ENCODE peak calls at places on chromosomes 16 and 17, in five cellular contexts. J is A549, U is dorsolateral prefrontal cortex, K is neural crest cell, G is type B pancreatic cell. L is an unnamed sample.

GRCh38 chr16:17027488-17028129 is 443.2 kb downstream of the XYLT1 start:
- DNase-seq in K (no peak), U (no peak), G (no peak), J (no peak), L (no peak)

GRCh38 chr16:53415504-53415903 is 18.8 kb upstream of the RBL2 start:
- DNase-seq in G (no peak), U (no peak), K (no peak), J (no peak), L (no peak)

GRCh38 chr17:80861892-80862291 is 129.7 kb upstream of the CHMP6 start:
- DNase-seq in J (peak), U (peak), G (no peak), K (peak), L (no peak)

GRCh38 chr17:81494984-81495383 is 17.6 kb downstream of the ACTG1 start:
- DNase-seq in J (no peak), G (no peak), K (no peak), U (no peak), L (no peak)

GRCh38 chr16:47734987-47735594 is 274.0 kb downstream of the PHKB start:
- DNase-seq in G (no peak), U (no peak), K (no peak), J (no peak), L (no peak)

GRCh38 chr16:9836118-9836736 is 346.0 kb downstream of the GRIN2A start:
- DNase-seq in G (no peak), U (no peak), K (peak), J (no peak), L (no peak)

GRCh38 chr17:17911003-17911613 is 61.1 kb downstream of the TOM1L2 start:
- DNase-seq in J (no peak), U (peak), K (peak), G (no peak), L (no peak)

GRCh38 chr16:9050102-9050830 is 41.2 kb upstream of the HAPSTR1 start:
- DNase-seq in G (no peak), K (peak), J (no peak), U (no peak), L (no peak)

GRCh38 chr17:28946239-28946638 is 5.1 kb downstream of the PHF12 start:
- DNase-seq in J (no peak), G (no peak), K (no peak), U (no peak), L (no peak)

GRCh38 chr16:3467920-3468319 is 24.4 kb downstream of the NAA60 start:
- DNase-seq in K (no peak), G (no peak), J (no peak), U (no peak), L (no peak)

GRCh38 chr16:5460701-5461100 is 363.1 kb upstream of the EEF2KMT start:
- DNase-seq in K (no peak), G (no peak), J (no peak), U (no peak), L (no peak)

GRCh38 chr16:75229172-75230031 is 10.6 kb downstream of the CTRB1 start:
- DNase-seq in K (no peak), G (peak), U (no peak), J (no peak), L (no peak)

GRCh38 chr16:27766166-27766925 is 216.4 kb downstream of the KATNIP start:
- DNase-seq in J (no peak), U (no peak), G (no peak), K (no peak), L (no peak)

GRCh38 chr17:14372905-14373559 is 72.2 kb downstream of the HS3ST3B1 start:
- DNase-seq in U (no peak), K (peak), G (no peak), J (no peak), L (no peak)

GRCh38 chr17:49624896-49625295 is 49.2 kb downstream of the NXPH3 start:
- DNase-seq in G (no peak), U (no peak), J (no peak), K (no peak), L (no peak)

GRCh38 chr17:37790153-37790552 is 45.3 kb upstream of the HNF1B start:
- DNase-seq in K (no peak), G (no peak), U (no peak), J (no peak), L (no peak)

GRCh38 chr16:10599626-10600025 is 19.2 kb upstream of the EMP2 start:
- DNase-seq in J (no peak), G (no peak), U (no peak), K (no peak), L (no peak)

GRCh38 chr16:28202147-28202746 is 9.5 kb downstream of the XPO6 start:
- DNase-seq in U (no peak), G (no peak), J (no peak), K (no peak), L (no peak)

GRCh38 chr17:28747046-28747691 is 3.4 kb downstream of the TRAF4 start:
- DNase-seq in J (no peak), U (no peak), K (no peak), G (no peak), L (no peak)

GRCh38 chr16:89655062-89655643 is 2.4 kb downstream of the CHMP1A start:
- DNase-seq in G (no peak), K (no peak), U (no peak), J (no peak), L (no peak)

GRCh38 chr16:552171-552570 is 8.0 kb upstream of the PRR35 start:
- DNase-seq in G (no peak), U (no peak), J (no peak), K (no peak), L (no peak)

GRCh38 chr17:71460943-71461342 is 659.9 kb upstream of the SOX9 start:
- DNase-seq in G (no peak), J (no peak), U (peak), K (peak), L (no peak)

GRCh38 chr17:7219812-7220592 is at the start of the genes ACADVL and DLG4:
- DNase-seq in K (peak), U (peak), J (peak), G (peak), L (peak)

GRCh38 chr17:67400193-67400592 is 23.1 kb downstream of the PITPNC1 start:
- DNase-seq in U (no peak), G (no peak), J (no peak), K (no peak), L (no peak)

GRCh38 chr17:2336215-2337151 is at the start of gene TSR1:
- DNase-seq in U (peak), J (peak), K (peak), G (peak), L (peak)

GRCh38 chr17:77107506-77108433 is 33.0 kb upstream of the SEC14L1 start:
- DNase-seq in J (no peak), K (no peak), U (no peak), G (no peak), L (no peak)

GRCh38 chr17:50314456-50315011 is 31.4 kb upstream of the XYLT2 start:
- DNase-seq in K (no peak), G (no peak), J (no peak), U (no peak), L (no peak)

GRCh38 chr16:54938351-54939346 is 8.0 kb downstream of the IRX5 start:
- DNase-seq in G (no peak), J (no peak), U (no peak), K (peak), L (no peak)

GRCh38 chr16:54936086-54936978 is 5.7 kb downstream of the IRX5 start:
- DNase-seq in K (peak), U (no peak), G (no peak), J (no peak), L (no peak)

GRCh38 chr16:54937673-54938350 is 7.1 kb downstream of the IRX5 start:
- DNase-seq in J (no peak), K (peak), U (no peak), G (no peak), L (no peak)

GRCh38 chr16:54935411-54936085 is 4.9 kb downstream of the IRX5 start:
- DNase-seq in K (no peak), U (no peak), G (no peak), J (no peak), L (no peak)

GRCh38 chr16:54936979-54937672 is 6.5 kb downstream of the IRX5 start:
- DNase-seq in J (peak), K (peak), G (peak), U (no peak), L (no peak)
- TF ChIP-seq CTCF in J (peak), K (peak), G (peak), U (peak), L (no peak)

GRCh38 chr16:50266337-50267091 is at the start of gene ADCY7:
- DNase-seq in G (no peak), K (no peak), U (no peak), J (no peak), L (no peak)

GRCh38 chr16:50263940-50264929 is 2.1 kb upstream of the ADCY7 start:
- DNase-seq in U (no peak), K (no peak), J (no peak), G (no peak), L (no peak)

GRCh38 chr16:50265716-50266336 is 525 bp upstream of the ADCY7 start:
- DNase-seq in K (no peak), J (no peak), G (no peak), U (no peak), L (no peak)

GRCh38 chr16:50267151-50267631 is 840 bp downstream of the ADCY7 start:
- DNase-seq in K (no peak), U (no peak), J (no peak), G (no peak), L (no peak)

GRCh38 chr16:50265260-50265659 is 1.1 kb upstream of the ADCY7 start:
- DNase-seq in K (no peak), G (no peak), J (no peak), U (no peak), L (peak)
- TF ChIP-seq CTCF in K (peak), G (no peak), J (no peak), U (no peak), L (no peak)

GRCh38 chr17:68613739-68614298 is 12.7 kb upstream of the FAM20A start:
- DNase-seq in J (peak), G (no peak), K (peak), U (no peak), L (no peak)
- TF ChIP-seq CTCF in J (peak), G (peak), K (peak), U (peak), L (peak)

DNA sequence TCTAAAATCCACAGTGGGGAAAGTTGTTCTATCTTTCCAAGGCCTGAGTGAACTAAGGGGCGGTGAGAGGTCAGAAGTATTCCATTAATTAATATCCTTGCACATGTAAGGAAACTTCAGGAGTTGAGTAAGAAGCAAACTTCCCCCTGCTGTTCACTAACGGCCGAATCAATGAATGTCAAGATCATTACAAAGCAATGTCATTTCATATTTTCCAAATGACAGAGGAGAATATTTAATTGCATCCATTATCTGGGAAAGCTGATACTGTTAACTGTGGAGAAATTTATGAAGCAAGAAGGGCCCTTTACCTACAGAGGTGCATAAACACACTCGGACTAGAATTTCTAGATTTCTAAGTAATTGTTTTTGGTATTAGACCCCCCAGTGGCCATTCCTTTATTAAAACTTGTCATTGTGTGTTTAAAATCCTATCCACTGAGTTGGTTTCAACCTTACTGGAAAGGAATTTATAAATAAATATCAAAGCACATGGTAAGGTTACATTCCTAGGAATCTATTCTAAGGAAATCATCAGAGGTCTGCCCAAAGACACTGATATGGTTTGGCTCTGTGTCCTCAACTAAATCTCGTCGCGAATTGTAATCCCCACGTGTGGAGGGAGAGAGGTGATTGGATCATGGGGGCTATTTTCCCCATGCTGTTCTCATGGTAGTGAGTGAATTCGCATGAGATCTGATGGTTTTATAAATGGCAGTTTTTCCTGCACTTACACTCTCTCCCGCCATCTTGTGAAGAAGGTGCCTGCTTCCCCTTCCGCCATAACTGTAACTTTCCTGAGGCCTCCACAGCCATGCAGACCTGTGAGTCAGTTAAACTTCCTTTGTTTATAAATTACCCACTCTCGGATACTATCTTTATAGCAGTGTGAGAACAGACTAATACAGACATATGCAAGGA is 20.4 kb upstream of the SMURF2 start:
- DNase-seq in U (no peak), J (no peak), G (no peak), K (no peak), L (no peak)
- TF ChIP-seq CTCF in U (no peak), J (no peak), G (no peak), K (no peak), L (no peak)

DNA sequence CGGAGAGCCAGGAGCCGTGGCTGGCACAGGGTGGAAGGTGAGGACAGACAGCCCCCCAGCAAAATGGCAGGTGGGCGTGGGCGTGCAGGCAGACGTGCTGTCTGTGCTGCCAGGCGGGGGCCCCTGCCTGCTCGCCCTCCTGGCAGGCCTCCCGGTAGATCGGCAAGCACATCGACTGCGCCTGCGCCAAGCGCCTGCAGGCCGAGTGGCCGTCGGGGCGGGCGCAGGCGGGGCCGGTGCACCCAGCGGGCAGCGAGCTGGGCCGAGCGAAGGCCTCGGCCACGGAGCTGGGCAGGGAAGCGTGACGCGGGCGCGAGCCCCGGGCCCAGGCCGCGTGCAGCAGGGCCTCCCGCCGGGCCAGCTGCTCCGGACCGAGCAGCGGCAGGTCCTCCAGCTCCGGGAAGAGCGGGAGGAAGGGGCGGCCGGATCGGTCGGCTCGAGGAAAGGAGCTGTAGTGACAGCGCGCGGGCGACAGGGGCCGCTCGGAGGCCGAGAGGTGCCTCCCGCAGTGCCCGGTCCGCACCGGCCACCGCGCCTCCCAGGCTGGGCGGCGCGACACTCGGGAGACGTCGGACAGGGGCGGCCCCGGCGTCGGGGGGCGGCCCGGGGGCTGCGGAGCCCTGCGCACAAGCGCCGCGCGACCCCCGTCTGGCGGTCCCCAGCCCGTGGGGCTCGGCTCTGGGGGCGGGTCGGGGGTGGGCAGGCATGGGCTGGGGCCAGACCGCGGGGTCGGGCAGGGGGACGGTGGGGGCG is 16.9 kb downstream of the GRIN2C start:
- DNase-seq in G (no peak), J (peak), K (peak), U (no peak), L (no peak)
- TF ChIP-seq CTCF in G (peak), J (peak), K (peak), U (peak), L (no peak)

L was measured in omental fat pad.